ENCODE peak calls at places on chromosomes 2 and 18, in nine cellular contexts. X is GM23338, A is adrenal gland, F is left lung, R is upper lobe of right lung, V is NT2/D1, W is gastrocnemius medialis, U is heart left ventricle, E is breast epithelium. O is an unnamed sample.

GRCh38 chr2:100953406-100954043 is 48.6 kb upstream of the RPL31 start:
- DNase-seq in F (no peak), W (no peak), A (no peak), R (no peak), X (no peak), U (no peak), V (no peak), E (no peak), O (no peak)

GRCh38 chr2:223008162-223008561 is 43.8 kb upstream of the KCNE4 start:
- DNase-seq in E (no peak), X (no peak), W (no peak), U (peak; percentile 34), V (no peak), A (peak; percentile 21), R (no peak), F (no peak), O (no peak)

GRCh38 chr2:178871536-178871935 is 64.3 kb upstream of the TTN start:
- DNase-seq in A (no peak), X (no peak), V (no peak), F (no peak), W (no peak), U (no peak), E (no peak), R (no peak), O (no peak)

GRCh38 chr2:63378589-63378988 is 209.7 kb downstream of the WDPCP start:
- DNase-seq in X (no peak), U (no peak), V (no peak), W (no peak), A (no peak), F (no peak), E (no peak), R (no peak), O (no peak)

GRCh38 chr2:158990397-158991209 is 22.2 kb downstream of the TANC1 start:
- DNase-seq in X (no peak), E (no peak), V (no peak), W (no peak), U (no peak), F (no peak), A (no peak), R (no peak), O (no peak)

GRCh38 chr2:223513771-223514455 is 88.2 kb downstream of the SCG2 start:
- DNase-seq in R (no peak), V (no peak), E (no peak), U (no peak), X (no peak), W (no peak), F (no peak), A (no peak), O (no peak)

GRCh38 chr2:48059975-48060374 is 153.7 kb upstream of the FBXO11 start:
- DNase-seq in V (no peak), U (no peak), R (no peak), W (no peak), X (no peak), E (no peak), F (no peak), A (no peak), O (no peak)

GRCh38 chr2:44768438-44769236 is 172.9 kb upstream of the SIX3 start:
- DNase-seq in A (no peak), U (no peak), V (no peak), W (no peak), X (peak; percentile 61), R (no peak), E (no peak), F (no peak), O (no peak)

GRCh38 chr18:74281639-74282358 is 10.0 kb downstream of the CYB5A start:
- DNase-seq in A (peak; percentile 32), E (no peak), V (no peak), W (peak; percentile 62), U (no peak), R (no peak), X (no peak), F (no peak), O (no peak)

GRCh38 chr2:111219285-111219684 is 98.6 kb downstream of the BCL2L11 start:
- DNase-seq in F (no peak), A (no peak), V (peak; percentile 42), R (no peak), E (no peak), U (no peak), W (no peak), X (peak; percentile 46), O (no peak)

GRCh38 chr2:203280428-203281064 is 41.7 kb downstream of the CYP20A1 start:
- DNase-seq in U (no peak), A (no peak), E (no peak), F (no peak), X (no peak), W (no peak), R (no peak), V (no peak), O (no peak)

GRCh38 chr18:26190506-26190905 is 35.7 kb upstream of the TAF4B start:
- DNase-seq in F (no peak), R (no peak), U (no peak), W (no peak), X (no peak), V (no peak), E (no peak), A (no peak), O (no peak)

GRCh38 chr2:230643576-230644291 is 68.9 kb upstream of the CAB39 start:
- DNase-seq in W (peak; percentile 39), R (peak; percentile 76), U (peak; percentile 55), F (peak; percentile 86), X (no peak), A (peak; percentile 51), V (no peak), E (no peak), O (no peak)

GRCh38 chr2:70132244-70133126 is 45.2 kb downstream of the PCBP1 start:
- DNase-seq in F (peak; percentile 33), U (peak; percentile 61), A (peak; percentile 52), V (no peak), E (no peak), R (no peak), X (no peak), W (peak; percentile 89), O (no peak)

GRCh38 chr2:47038656-47039501 is 116.2 kb downstream of the STPG4 start:
- DNase-seq in V (no peak), W (no peak), A (no peak), E (no peak), F (no peak), U (no peak), X (no peak), R (no peak), O (no peak)
- H3K36me3 ChIP-seq in V (peaks cover 17% of the 10 kb centered on the region), W (no peaks in the 10 kb centered on the region), A (no peaks in the 10 kb centered on the region), E (no peaks in the 10 kb centered on the region), F (peaks cover 39% of the 10 kb centered on the region), U (peaks cover 11% of the 10 kb centered on the region), X (no peaks in the 10 kb centered on the region), R (peaks cover 13% of the 10 kb centered on the region), O (no peaks in the 10 kb centered on the region)

GRCh38 chr2:1692342-1692741 is 52.0 kb downstream of the PXDN start:
- DNase-seq in A (no peak), E (no peak), X (no peak), R (peak; percentile 36), W (no peak), V (no peak), U (no peak), F (no peak), O (no peak)
- H3K36me3 ChIP-seq in A (no peaks in the 10 kb centered on the region), E (no peaks in the 10 kb centered on the region), X (no peaks in the 10 kb centered on the region), R (peaks cover 14% of the 10 kb centered on the region), W (no peaks in the 10 kb centered on the region), V (peaks cover 46% of the 10 kb centered on the region), U (peaks cover 12% of the 10 kb centered on the region), F (peaks cover 6% of the 10 kb centered on the region), O (no peaks in the 10 kb centered on the region)

DNA sequence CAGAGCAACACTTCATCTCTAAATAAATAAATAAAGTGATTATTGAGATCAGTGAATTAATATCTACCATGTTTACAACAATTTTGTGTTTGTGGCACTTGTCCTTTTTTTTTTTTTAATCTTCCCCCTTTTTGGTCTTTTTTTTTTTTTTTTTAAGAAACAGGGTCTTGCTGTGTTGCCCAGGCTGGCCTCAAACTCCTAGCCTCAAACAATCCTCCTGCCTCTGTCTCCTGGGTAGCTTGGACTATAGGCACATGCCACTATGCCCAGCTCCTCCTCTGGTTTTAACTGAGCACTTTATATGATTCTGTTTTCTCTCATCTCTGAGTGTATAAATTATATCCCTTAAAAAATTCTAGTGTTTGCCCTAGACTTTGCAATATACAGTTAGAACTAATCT is 30.3 kb downstream of the SLC4A5 start:
- DNase-seq in U (no peak), W (no peak), E (no peak), F (no peak), A (no peak), X (no peak), V (no peak), R (no peak), O (no peak)
- H3K36me3 ChIP-seq in U (no peaks in the 10 kb centered on the region), W (no peaks in the 10 kb centered on the region), E (no peaks in the 10 kb centered on the region), F (no peaks in the 10 kb centered on the region), A (no peaks in the 10 kb centered on the region), X (no peaks in the 10 kb centered on the region), V (no peaks in the 10 kb centered on the region), R (no peaks in the 10 kb centered on the region), O (no peaks in the 10 kb centered on the region)

GRCh38 chr2:233245406-233245805 is 6.1 kb upstream of the ATG16L1 start:
- DNase-seq in E (no peak), R (no peak), V (no peak), X (no peak), W (no peak), U (no peak), F (no peak), A (no peak), O (no peak)
- H3K36me3 ChIP-seq in E (no peaks in the 10 kb centered on the region), R (no peaks in the 10 kb centered on the region), V (no peaks in the 10 kb centered on the region), X (no peaks in the 10 kb centered on the region), W (no peaks in the 10 kb centered on the region), U (no peaks in the 10 kb centered on the region), F (no peaks in the 10 kb centered on the region), A (no peaks in the 10 kb centered on the region), O (no peaks in the 10 kb centered on the region)